ENCODE peak calls at places on chromosomes 1 and 21, in nine cellular contexts. G is heart right ventricle, U is upper lobe of right lung, Y is lung, R is bronchial epithelial cell, E is HCT116, S is heart left ventricle, D is hepatocyte, X is tibial artery. K is an unnamed sample.

GRCh38 chr1:64474639-64475038 is 4.7 kb downstream of the CACHD1 start:
- DNase-seq in G (peak; percentile 66), U (peak; percentile 75), Y (peak; percentile 65), R (peak; percentile 60), E (no peak), S (peak; percentile 36), D (peak; percentile 44), X (peak; percentile 68), K (no peak)

GRCh38 chr1:96360036-96360795 is 361.4 kb upstream of the PTBP2 start:
- DNase-seq in G (no peak), U (no peak), Y (no peak), R (peak; percentile 87), E (no peak), S (no peak), D (no peak), X (no peak), K (no peak)

GRCh38 chr1:233668725-233669294 is 54.9 kb downstream of the KCNK1 start:
- DNase-seq in G (no peak), U (no peak), Y (no peak), R (peak; percentile 92), E (peak; percentile 83), S (no peak), D (no peak), X (no peak), K (no peak)

GRCh38 chr1:234244482-234244881 is 128.8 kb upstream of the COA6 start:
- DNase-seq in G (no peak), U (no peak), Y (no peak), R (no peak), E (no peak), S (no peak), D (no peak), X (no peak), K (no peak)

GRCh38 chr21:39533545-39534226 is 79.1 kb upstream of the B3GALT5 start:
- DNase-seq in G (no peak), U (no peak), Y (no peak), R (no peak), E (no peak), S (no peak), D (no peak), X (no peak), K (no peak)

GRCh38 chr1:69073176-69073575 is 494.5 kb upstream of the LRRC7 start:
- DNase-seq in G (no peak), U (no peak), Y (no peak), R (no peak), E (no peak), S (no peak), D (no peak), X (no peak), K (no peak)

GRCh38 chr1:5740865-5741860 is 251.1 kb downstream of the NPHP4 start:
- DNase-seq in G (no peak), U (peak; percentile 35), Y (no peak), R (peak; percentile 14), E (no peak), S (no peak), D (no peak), X (peak; percentile 45), K (no peak)

GRCh38 chr1:195153107-195153506 is 1455.1 kb downstream of the KCNT2 start:
- DNase-seq in G (no peak), U (no peak), Y (no peak), R (no peak), E (no peak), S (no peak), D (no peak), X (no peak), K (no peak)

GRCh38 chr1:163874070-163874469 is 552.3 kb downstream of the NUF2 start:
- DNase-seq in G (no peak), U (no peak), Y (no peak), R (no peak), E (no peak), S (no peak), D (no peak), X (no peak), K (no peak)

GRCh38 chr1:218350909-218351616 is 5.9 kb downstream of the TGFB2 start:
- DNase-seq in G (no peak), U (no peak), Y (no peak), R (peak; percentile 33), E (no peak), S (no peak), D (no peak), X (no peak), K (no peak)

GRCh38 chr1:45557422-45557944 is 6.9 kb downstream of the AKR1A1 start:
- DNase-seq in G (no peak), U (no peak), Y (no peak), R (peak; percentile 77), E (no peak), S (no peak), D (no peak), X (no peak), K (no peak)

GRCh38 chr1:91591175-91591968 is 90.7 kb downstream of the CDC7 start:
- DNase-seq in G (no peak), U (no peak), Y (no peak), R (no peak), E (no peak), S (no peak), D (peak; percentile 62), X (no peak), K (no peak)

GRCh38 chr1:119001181-119002018 is 13.3 kb upstream of the TBX15 start:
- DNase-seq in G (no peak), U (no peak), Y (no peak), R (peak; percentile 22), E (no peak), S (no peak), D (no peak), X (peak; percentile 82), K (no peak)

GRCh38 chr1:118995312-118996016 is 7.3 kb upstream of the TBX15 start:
- DNase-seq in G (no peak), U (no peak), Y (no peak), R (no peak), E (no peak), S (no peak), D (no peak), X (no peak), K (no peak)

GRCh38 chr1:119000371-119001180 is 12.4 kb upstream of the TBX15 start:
- DNase-seq in G (peak; percentile 20), U (no peak), Y (no peak), R (no peak), E (no peak), S (no peak), D (no peak), X (peak; percentile 73), K (no peak)

GRCh38 chr1:118998171-118998570 is 10.0 kb upstream of the TBX15 start:
- DNase-seq in G (no peak), U (no peak), Y (no peak), R (no peak), E (no peak), S (no peak), D (no peak), X (no peak), K (no peak)

DNA sequence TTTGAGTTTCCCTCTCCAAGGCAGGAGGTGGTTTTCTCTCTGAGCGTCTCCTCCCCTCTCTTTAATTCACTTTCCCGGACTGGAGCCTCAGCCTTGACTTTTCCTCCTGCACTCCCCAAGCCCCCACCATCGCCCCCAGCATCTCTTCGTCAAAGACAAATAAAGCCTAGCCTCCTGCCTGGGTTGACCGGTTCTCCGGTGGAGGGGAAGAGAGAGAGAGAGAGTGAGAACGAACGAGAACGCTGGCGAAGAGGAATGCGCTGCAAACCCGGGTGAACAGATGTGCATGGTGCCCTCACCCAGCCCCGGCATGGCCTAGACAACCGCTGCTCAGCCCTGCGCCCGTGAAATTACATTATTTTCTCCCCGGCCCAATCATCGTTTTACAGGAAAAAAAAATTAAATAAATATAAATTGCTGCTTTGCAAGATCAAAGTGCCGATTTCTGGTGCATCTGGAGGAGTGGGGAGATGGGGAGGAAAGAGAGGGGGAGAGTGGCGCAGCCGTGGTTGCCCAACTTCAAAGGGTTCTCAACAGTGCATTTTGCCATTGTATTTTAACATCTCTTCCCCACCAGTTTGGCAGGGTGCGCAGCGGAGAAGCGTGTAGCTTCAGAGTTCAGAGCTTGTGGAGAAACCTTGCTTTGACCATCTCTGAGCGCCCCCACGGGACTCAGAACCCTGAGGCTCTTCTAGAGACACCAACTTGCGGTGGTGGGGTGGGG is 11.4 kb upstream of the TBX15 start:
- DNase-seq in G (no peak), U (no peak), Y (no peak), R (no peak), E (no peak), S (no peak), D (no peak), X (no peak), K (no peak)
- H3K27me3 ChIP-seq in G (peaks cover 96% of the 10 kb centered on the region), U (peaks cover 96% of the 10 kb centered on the region), Y (peaks cover 12% of the 10 kb centered on the region), R (peaks cover 37% of the 10 kb centered on the region), E (no peaks in the 10 kb centered on the region), S (peaks cover 84% of the 10 kb centered on the region), D (peaks cover 87% of the 10 kb centered on the region), X (peaks cover 25% of the 10 kb centered on the region), K (no peaks in the 10 kb centered on the region)

GRCh38 chr1:116360435-116361173 is 12.4 kb upstream of the ATP1A1 start:
- DNase-seq in G (no peak), U (no peak), Y (no peak), R (peak; percentile 45), E (no peak), S (no peak), D (no peak), X (no peak), K (peak; percentile 24)
- TF ChIP-seq CTCF in G (peak; percentile 62), U (peak; percentile 48), Y (no peak), R (peak; percentile 15), E (peak; percentile 26), S (peak; percentile 29), D (no peak), X (peak; percentile 54), K (no peak)

DNA sequence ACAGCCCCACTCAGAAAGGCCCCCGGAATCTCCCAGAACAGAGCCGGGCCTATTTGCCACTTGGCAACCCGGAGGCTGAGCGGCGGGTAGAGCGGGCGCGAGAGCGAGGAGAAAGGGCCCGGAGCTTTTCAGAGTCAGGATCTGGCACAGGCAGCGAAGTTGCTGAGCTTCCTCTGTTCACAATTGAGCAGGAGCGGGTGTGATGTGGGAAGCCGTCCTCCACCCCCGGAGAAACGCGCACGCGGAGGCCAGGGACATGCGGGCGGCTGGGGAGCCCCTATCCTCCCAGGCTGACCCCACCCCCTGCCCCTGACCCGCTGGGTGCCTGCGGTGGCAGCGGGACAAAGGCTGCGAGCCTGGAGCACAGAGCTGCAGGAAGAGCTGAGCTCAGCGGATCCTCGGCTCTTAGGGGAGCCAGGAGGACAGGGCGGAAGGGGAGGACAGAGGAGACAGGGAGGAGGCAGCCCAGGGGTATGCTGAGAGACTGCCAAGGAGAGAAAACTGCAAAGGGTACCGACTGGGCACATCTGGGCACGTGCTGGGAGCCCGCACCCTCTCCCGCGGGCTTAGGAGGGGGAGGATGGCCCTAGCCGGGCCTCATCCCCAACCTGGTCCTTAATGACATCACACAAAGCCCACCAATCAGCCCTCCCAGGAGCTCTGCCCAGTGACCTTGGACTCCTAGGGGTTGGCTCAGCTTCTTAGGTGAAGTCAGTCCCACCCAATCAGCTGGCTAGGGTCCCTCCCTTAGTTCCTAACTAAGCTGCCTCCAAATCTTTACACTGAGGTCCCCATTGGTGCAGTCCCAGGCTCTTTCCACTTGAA is 9.3 kb downstream of the KIF21B start:
- DNase-seq in G (no peak), U (no peak), Y (no peak), R (no peak), E (no peak), S (no peak), D (no peak), X (no peak), K (no peak)
- H3K4me3 ChIP-seq in G (peak overlapping the region; percentile 11), U (peak overlapping the region; percentile 23), Y (no peak overlapping the region), R (no peak overlapping the region), E (no peak overlapping the region), S (peak overlapping the region; percentile 2), D (no peak overlapping the region), X (peak overlapping the region; percentile 28), K (no peak overlapping the region)

GRCh38 chr1:110133436-110133835 is 16.9 kb upstream of the SLC6A17 start:
- DNase-seq in G (no peak), U (no peak), Y (no peak), R (no peak), E (no peak), S (no peak), D (no peak), X (peak; percentile 32), K (no peak)
- H3K27me3 ChIP-seq in G (peaks cover 29% of the 10 kb centered on the region), U (peaks cover 38% of the 10 kb centered on the region), Y (no peaks in the 10 kb centered on the region), R (peaks cover 18% of the 10 kb centered on the region), E (peaks cover 23% of the 10 kb centered on the region), S (peaks cover 4% of the 10 kb centered on the region), D (peaks cover 52% of the 10 kb centered on the region), X (no peaks in the 10 kb centered on the region), K (no peaks in the 10 kb centered on the region)